ENCODE peak calls at places on chromosomes 7 and 10, in six cellular contexts. V is mucosa of descending colon; F is CD4-positive, alpha-beta T cell; Z is A549; W is kidney epithelial cell; D is ascending aorta. R is an unnamed sample.

GRCh38 chr7:74059037-74059436 is 24.6 kb upstream of the LIMK1 start:
- DNase-seq in V (no peak), F (no peak), Z (no peak), W (no peak), D (no peak), R (no peak)

GRCh38 chr7:127392182-127392565 is 334 bp downstream of the ZNF800 start:
- DNase-seq in V (peak; percentile 78), F (peak; percentile 59), Z (peak; percentile 82), W (no peak), D (peak; percentile 74), R (peak; percentile 67)

GRCh38 chr7:129665013-129665401 is 53.5 kb downstream of the NRF1 start:
- DNase-seq in V (no peak), F (no peak), Z (peak; percentile 83), W (peak; percentile 98), D (no peak), R (no peak)

GRCh38 chr10:50621981-50622496 is 1.7 kb downstream of the SGMS1 start:
- DNase-seq in V (peak; percentile 94), F (peak; percentile 67), Z (peak; percentile 85), W (peak; percentile 79), D (peak; percentile 99), R (peak; percentile 82)

GRCh38 chr10:50381637-50382036 is 130.3 kb upstream of the ASAH2 start:
- DNase-seq in V (no peak), F (no peak), Z (no peak), W (no peak), D (no peak), R (no peak)

GRCh38 chr10:13987472-13987871 is 343.3 kb downstream of the FRMD4A start:
- DNase-seq in V (no peak), F (no peak), Z (peak; percentile 11), W (peak; percentile 73), D (peak; percentile 61), R (no peak)

GRCh38 chr7:84081973-84082522 is 112.5 kb downstream of the SEMA3A start:
- DNase-seq in V (no peak), F (no peak), Z (no peak), W (no peak), D (no peak), R (no peak)

GRCh38 chr7:38105874-38106483 is 72.1 kb upstream of the STARD3NL start:
- DNase-seq in V (no peak), F (no peak), Z (peak; percentile 56), W (peak; percentile 7), D (no peak), R (peak; percentile 12)

GRCh38 chr7:130114374-130114773 is 44.0 kb downstream of the KLHDC10 start:
- DNase-seq in V (no peak), F (no peak), Z (no peak), W (no peak), D (no peak), R (no peak)

GRCh38 chr7:2539031-2540028 is 16.0 kb downstream of the BRAT1 start:
- DNase-seq in V (peak; percentile 45), F (no peak), Z (no peak), W (no peak), D (no peak), R (no peak)

GRCh38 chr10:1631282-1631681 is 106.0 kb downstream of the ADARB2 start:
- DNase-seq in V (no peak), F (no peak), Z (no peak), W (no peak), D (no peak), R (no peak)

GRCh38 chr7:120055300-120055699 is 217.7 kb upstream of the KCND2 start:
- DNase-seq in V (no peak), F (no peak), Z (no peak), W (peak; percentile 65), D (no peak), R (no peak)

GRCh38 chr7:78967046-78967445 is 486.4 kb downstream of the MAGI2 start:
- DNase-seq in V (no peak), F (no peak), Z (no peak), W (no peak), D (no peak), R (no peak)

GRCh38 chr7:138753611-138754010 is 44.2 kb upstream of the TMEM213 start:
- DNase-seq in V (no peak), F (peak; percentile 12), Z (no peak), W (no peak), D (no peak), R (no peak)

GRCh38 chr7:94335586-94335985 is 59.1 kb upstream of the COL1A2 start:
- DNase-seq in V (no peak), F (no peak), Z (no peak), W (no peak), D (no peak), R (no peak)

GRCh38 chr10:21807162-21807561 is 196.4 kb downstream of the DNAJC1 start:
- DNase-seq in V (no peak), F (no peak), Z (no peak), W (no peak), D (no peak), R (peak; percentile 18)

GRCh38 chr10:21808525-21808924 is 195.0 kb downstream of the DNAJC1 start:
- DNase-seq in V (no peak), F (no peak), Z (no peak), W (no peak), D (no peak), R (no peak)

GRCh38 chr10:21811245-21811585 is 192.3 kb downstream of the DNAJC1 start:
- DNase-seq in V (no peak), F (no peak), Z (no peak), W (no peak), D (no peak), R (no peak)

GRCh38 chr10:21813944-21814343 is 189.6 kb downstream of the DNAJC1 start:
- DNase-seq in V (no peak), F (no peak), Z (no peak), W (no peak), D (no peak), R (no peak)

DNA sequence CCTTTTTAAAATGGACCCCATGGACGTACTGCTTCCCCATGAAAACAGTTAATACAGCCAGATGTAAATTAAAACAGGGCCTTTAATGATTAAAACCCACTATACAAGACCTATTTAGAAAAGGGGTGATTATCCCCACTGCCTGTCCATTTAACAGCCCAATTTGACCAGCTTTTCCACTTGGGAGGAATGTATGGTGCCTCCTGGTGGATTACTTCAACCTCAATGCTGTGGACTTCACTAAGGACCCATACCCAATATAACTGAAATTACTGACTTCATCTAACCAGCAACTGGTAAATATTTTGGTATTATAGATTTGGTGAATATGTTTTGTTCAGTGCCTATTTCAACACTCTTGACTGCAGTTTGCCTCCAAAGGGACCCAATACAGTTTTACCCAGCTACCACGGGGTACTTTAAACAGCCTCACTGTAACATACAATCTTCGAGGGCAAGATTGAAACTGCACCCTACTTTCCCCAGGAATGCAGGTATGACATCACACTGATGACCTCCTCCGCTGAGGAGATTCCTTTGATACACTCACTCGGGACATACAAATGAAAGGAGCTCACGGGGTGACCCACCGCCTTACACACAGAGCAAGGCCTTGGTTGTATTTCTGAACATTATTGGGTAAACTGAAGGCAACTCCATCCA is 192.8 kb downstream of the DNAJC1 start:
- DNase-seq in V (no peak), F (no peak), Z (no peak), W (no peak), D (no peak), R (no peak)
- TF ChIP-seq CTCF in V (no peak), F (no peak), Z (no peak), W (no peak), D (no peak), R (peak; percentile 7)

DNA sequence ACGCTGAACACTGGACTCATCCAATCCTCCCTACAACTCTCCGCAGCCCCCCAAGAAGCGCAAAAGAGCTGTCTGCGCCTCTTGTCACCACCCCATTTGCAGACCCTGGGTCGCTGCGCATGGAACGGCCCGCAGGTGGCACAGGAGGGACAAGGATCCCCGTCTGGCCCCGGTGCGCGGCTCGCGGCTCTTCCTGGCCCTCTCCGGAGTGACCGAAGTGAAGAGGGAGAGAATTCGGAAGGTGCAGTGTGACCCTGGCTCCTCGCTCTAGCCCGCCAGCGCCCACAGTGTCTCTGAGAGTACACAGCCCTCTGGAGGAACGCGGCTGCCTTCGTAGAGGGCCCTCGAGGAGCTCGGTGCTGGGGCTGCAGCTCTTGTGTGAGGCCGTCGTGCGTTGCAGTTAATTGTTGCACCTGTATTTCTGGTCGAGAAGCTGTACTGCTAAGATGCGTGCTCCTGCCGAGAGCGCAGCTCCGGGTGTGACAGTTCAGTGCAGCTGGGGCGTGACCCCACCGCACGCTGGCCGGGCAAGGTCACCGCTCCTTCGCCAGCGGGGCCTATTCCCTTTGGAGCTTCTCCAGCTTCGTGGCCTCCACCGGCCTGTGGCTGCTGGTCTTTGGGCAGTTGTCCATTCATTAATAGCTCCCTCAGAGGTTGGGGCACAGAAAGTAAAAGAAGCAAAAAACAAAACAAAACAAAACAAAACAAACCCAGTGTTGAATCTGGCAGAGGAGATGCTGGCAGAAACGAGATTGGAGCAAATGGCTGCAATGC is 119.0 kb downstream of the SEC23IP start:
- DNase-seq in V (no peak), F (no peak), Z (no peak), W (no peak), D (no peak), R (no peak)
- TF ChIP-seq CTCF in V (no peak), F (no peak), Z (no peak), W (no peak), D (no peak), R (no peak)

DNA sequence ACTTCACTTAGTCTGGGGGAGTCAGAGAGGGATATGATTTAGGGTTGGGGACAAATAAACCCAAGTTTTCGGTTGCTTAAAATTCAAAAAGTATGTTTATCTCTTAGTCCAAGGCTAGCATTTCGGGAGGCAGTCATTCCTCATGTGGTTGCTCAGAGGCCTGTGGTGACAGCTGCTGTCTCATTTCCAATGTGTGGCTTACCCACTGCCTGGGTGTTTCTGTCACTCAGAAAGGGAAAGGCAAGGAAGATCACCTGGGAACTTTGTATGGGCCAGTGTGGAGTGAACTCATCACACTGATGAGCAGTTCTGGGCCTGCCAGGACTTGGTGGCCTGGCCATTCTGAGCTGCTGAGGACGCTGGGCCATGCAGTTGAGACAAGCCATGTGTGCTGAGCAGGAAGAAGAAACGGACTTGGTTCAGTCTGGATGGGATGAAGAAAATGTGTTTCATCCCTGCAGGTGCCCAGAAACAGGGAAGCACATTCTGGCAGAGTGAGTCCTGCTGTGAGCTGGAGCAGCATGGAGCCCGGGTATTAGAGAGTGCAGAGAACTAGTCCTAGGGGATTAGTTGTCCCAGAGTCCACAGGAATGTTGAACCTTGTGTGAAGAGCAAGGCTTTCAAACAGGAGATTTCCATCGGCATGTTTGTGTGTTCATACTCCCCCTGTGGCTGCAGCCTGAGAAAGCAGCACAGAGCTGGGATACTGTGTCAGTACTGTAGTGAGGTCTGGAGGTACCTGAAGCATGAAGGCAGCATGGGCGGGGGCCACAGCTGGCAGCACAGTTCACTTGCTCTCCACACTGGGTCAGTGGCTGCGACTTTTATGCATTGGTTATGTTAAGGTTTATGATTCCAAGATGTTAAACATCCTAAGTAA is 211.1 kb upstream of the IGFBP3 start:
- DNase-seq in V (no peak), F (no peak), Z (peak; percentile 40), W (peak; percentile 54), D (no peak), R (no peak)
- TF ChIP-seq CTCF in V (no peak), F (no peak), Z (peak; percentile 21), W (peak; percentile 57), D (no peak), R (no peak)

GRCh38 chr7:143493755-143494154 is 16.1 kb downstream of the TAS2R41 start:
- DNase-seq in V (no peak), F (no peak), Z (no peak), W (no peak), D (no peak), R (no peak)

GRCh38 chr7:143492043-143492471 is 14.4 kb downstream of the TAS2R41 start:
- DNase-seq in V (no peak), F (no peak), Z (peak; percentile 27), W (no peak), D (no peak), R (no peak)

GRCh38 chr7:143495806-143496672 is 18.4 kb downstream of the TAS2R41 start:
- DNase-seq in V (no peak), F (no peak), Z (no peak), W (no peak), D (no peak), R (no peak)

GRCh38 chr7:143492799-143493568 is 15.3 kb downstream of the TAS2R41 start:
- DNase-seq in V (no peak), F (no peak), Z (no peak), W (no peak), D (no peak), R (no peak)

GRCh38 chr7:143494622-143495021 is 16.9 kb downstream of the TAS2R41 start:
- DNase-seq in V (no peak), F (no peak), Z (peak; percentile 9), W (no peak), D (no peak), R (no peak)
- TF ChIP-seq CTCF in V (no peak), F (no peak), Z (no peak), W (no peak), D (no peak), R (no peak)

R was measured in BE2C.